ENCODE peak calls at places on chromosomes 11 and 22, in four cellular contexts. Z is K562, F is GM12878, D is H1. U is an unnamed sample.

GRCh38 chr11:19253817-19254216 is 13.1 kb upstream of the E2F8 start:
- DNase-seq in Z (no peak), F (no peak), D (no peak), U (no peak)

GRCh38 chr11:18383388-18384156 is 10.8 kb upstream of the LDHA start:
- DNase-seq in Z (peak), F (peak), D (no peak), U (peak)

GRCh38 chr11:12316432-12316831 is 60.9 kb upstream of the PARVA start:
- DNase-seq in Z (no peak), F (no peak), D (no peak), U (no peak)

GRCh38 chr11:133931449-133932060 is 25.2 kb downstream of the IGSF9B start:
- DNase-seq in Z (no peak), F (no peak), D (no peak), U (no peak)

GRCh38 chr11:22920939-22921565 is 60.8 kb upstream of the CCDC179 start:
- DNase-seq in Z (no peak), F (no peak), D (peak), U (peak)

GRCh38 chr11:12702999-12703453 is 28.8 kb downstream of the TEAD1 start:
- DNase-seq in Z (no peak), F (no peak), D (no peak), U (no peak)

GRCh38 chr11:76744186-76745058 is 38.7 kb upstream of the TSKU start:
- DNase-seq in Z (no peak), F (no peak), D (no peak), U (no peak)

GRCh38 chr11:113048820-113049555 is 87.8 kb downstream of the NCAM1 start:
- DNase-seq in Z (no peak), F (no peak), D (no peak), U (no peak)

GRCh38 chr11:118622376-118623290 is 15.2 kb downstream of the PHLDB1 start:
- DNase-seq in Z (no peak), F (no peak), D (no peak), U (no peak)

GRCh38 chr22:44405661-44406060 is 92.4 kb downstream of the RTL6 start:
- DNase-seq in Z (no peak), F (no peak), D (no peak), U (no peak)

GRCh38 chr22:37525073-37525745 is 6.0 kb upstream of the CARD10 start:
- DNase-seq in Z (no peak), F (no peak), D (no peak), U (no peak)

GRCh38 chr22:45896153-45896951 is 80.6 kb downstream of the WNT7B start:
- DNase-seq in Z (no peak), F (no peak), D (no peak), U (no peak)

GRCh38 chr11:62124186-62125113 is 639 bp downstream of the INCENP start:
- DNase-seq in Z (peak), F (no peak), D (no peak), U (peak)

GRCh38 chr11:27022659-27023251 is 17.9 kb upstream of the BBOX1 start:
- DNase-seq in Z (no peak), F (no peak), D (no peak), U (no peak)

GRCh38 chr11:27020736-27021135 is 19.9 kb upstream of the BBOX1 start:
- DNase-seq in Z (no peak), F (no peak), D (no peak), U (no peak)

GRCh38 chr11:27013741-27014415 is 20.0 kb downstream of the FIBIN start:
- DNase-seq in Z (no peak), F (no peak), D (no peak), U (no peak)

GRCh38 chr11:27024865-27025264 is 15.8 kb upstream of the BBOX1 start:
- DNase-seq in Z (no peak), F (no peak), D (no peak), U (no peak)

GRCh38 chr11:27018902-27019544 is 21.6 kb upstream of the BBOX1 start:
- DNase-seq in Z (no peak), F (no peak), D (no peak), U (no peak)
- TF ChIP-seq BRCA1 in Z (no peak), F (no peak), D (no peak), U (no peak)

DNA sequence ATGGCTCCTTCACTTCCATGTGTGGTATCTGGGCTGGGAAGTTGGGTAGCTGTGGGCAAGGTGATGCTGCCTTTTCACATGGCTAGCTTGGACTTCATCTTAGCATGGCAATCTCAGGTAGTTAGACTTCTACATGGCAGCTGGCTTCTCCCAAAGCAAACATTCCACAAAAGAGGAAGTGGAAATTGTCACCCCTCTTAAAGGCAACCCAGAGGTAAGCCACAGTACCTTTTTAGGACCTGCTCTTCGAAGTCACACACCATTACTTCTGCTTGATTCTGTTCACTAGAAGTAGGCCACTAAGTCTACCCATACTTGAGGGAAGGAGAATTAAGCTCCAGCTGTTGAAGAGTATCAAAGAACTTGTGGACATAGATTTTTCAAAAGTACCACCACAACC is 25.9 kb downstream of the TUG1 start:
- DNase-seq in Z (no peak), F (no peak), D (no peak), U (no peak)
- TF ChIP-seq BRCA1 in Z (no peak), F (no peak), D (no peak), U (no peak)

DNA sequence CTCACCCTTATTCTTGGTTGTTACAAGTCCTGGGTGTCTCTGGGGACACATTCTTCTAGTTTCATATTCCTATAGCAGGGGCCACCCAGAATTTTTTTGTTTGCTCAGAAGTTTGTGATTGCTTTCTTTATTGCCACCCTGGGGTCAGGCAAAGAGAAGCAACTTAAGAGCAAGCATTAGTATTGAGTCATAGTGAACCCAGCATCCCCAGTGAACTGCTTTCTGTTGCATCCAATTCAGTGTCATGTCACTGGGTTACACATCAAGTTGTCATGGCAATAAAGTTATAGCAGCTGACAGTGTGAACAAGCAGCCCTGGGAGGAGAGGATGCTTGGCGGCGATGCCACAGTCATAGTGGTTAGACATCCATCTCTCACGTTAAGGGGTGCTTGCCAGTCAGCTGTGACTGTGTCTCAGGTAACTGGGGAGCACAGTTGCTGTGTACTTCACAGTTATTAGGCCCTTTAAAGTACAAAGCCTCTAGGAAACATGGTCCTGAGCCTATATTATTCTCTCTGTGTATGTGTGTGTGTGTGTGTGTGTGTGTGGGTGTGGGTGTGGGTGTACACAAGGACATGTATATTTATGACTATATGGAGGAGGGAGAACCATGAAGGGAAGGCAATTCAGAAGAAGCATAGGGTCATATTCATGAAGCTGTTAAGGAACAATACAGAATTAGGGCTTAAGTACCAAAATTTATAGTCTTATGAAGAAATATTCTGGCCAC is 52.5 kb downstream of the TRIM44 start:
- DNase-seq in Z (no peak), F (peak), D (no peak), U (no peak)
- TF ChIP-seq BRCA1 in Z (no peak), F (no peak), D (no peak), U (no peak)

GRCh38 chr11:10786451-10786850 is 22.3 kb downstream of the EIF4G2 start:
- DNase-seq in Z (no peak), F (no peak), D (no peak), U (no peak)
- TF ChIP-seq BRCA1 in Z (no peak), F (no peak), D (no peak), U (no peak)

GRCh38 chr11:96257972-96258951 is 84.7 kb downstream of the MAML2 start:
- DNase-seq in Z (no peak), F (no peak), D (no peak), U (no peak)
- TF ChIP-seq BRCA1 in Z (no peak), F (no peak), D (no peak), U (no peak)

DNA sequence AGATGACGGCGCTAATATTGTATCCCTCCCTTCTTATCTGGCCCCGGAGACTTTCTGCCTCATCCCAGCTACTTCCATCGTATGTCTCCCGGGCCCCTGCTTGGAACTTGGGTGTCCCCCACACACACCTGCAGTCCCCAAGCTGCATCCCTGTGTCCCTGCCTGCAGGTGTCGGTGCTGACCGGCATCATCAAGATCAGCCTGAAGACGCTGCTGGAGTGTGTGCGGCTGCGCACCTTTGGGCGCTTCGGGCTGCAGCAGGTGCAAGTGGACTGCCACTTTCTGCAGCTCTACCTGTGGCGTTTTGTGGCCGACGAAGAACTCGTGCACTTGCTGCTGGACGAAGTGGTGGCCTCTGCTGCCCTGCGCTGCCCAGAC is 524 bp upstream of the TM7SF2 start:
- DNase-seq in Z (no peak), F (no peak), D (no peak), U (no peak)
- TF ChIP-seq BRCA1 in Z (no peak), F (no peak), D (no peak), U (no peak)

GRCh38 chr11:46367244-46367915 is 14.1 kb upstream of the MDK start:
- DNase-seq in Z (peak), F (no peak), D (no peak), U (peak)
- TF ChIP-seq BRCA1 in Z (no peak), F (no peak), D (no peak), U (no peak)

GRCh38 chr11:8067929-8068575 is 13.0 kb upstream of the TUB start:
- DNase-seq in Z (no peak), F (no peak), D (no peak), U (no peak)

GRCh38 chr11:8068605-8069221 is 12.3 kb upstream of the TUB start:
- DNase-seq in Z (peak), F (no peak), D (no peak), U (peak)

GRCh38 chr11:8071616-8072581 is 9.1 kb upstream of the TUB start:
- DNase-seq in Z (no peak), F (no peak), D (no peak), U (no peak)

GRCh38 chr11:8069771-8070170 is 11.2 kb upstream of the TUB start:
- DNase-seq in Z (no peak), F (no peak), D (no peak), U (no peak)

DNA sequence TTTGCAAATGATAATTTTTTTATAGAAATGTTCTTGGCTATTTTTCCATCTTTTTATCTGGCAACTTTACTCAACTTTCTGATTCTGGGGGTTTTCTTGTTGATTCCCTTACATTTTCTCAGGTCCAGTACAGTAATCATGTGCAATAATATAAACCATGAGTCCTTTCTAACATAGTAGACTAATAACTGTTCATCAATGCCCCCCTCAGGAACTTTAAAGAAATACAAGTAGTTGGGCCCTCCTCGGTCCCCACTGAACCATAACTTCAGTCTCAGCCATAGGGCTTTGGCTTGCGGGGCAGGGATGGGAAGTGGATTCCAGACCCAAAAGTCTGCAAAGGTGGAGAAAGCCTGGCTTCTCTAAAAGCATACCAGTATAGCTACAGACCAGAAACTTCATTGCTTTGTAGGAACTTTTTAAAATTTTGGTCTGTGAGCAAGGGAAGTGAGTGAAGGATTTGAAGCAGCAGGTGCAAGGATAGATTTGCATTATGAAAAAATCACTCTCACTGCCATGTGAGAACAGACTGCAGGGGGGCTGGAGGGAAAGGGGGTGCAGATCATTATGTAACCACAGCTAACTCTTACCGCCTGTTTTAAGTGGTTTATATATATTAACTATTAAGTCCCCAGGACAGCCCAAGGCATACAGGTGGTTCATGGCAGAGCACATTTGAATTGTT is 10.5 kb upstream of the TUB start:
- DNase-seq in Z (peak), F (no peak), D (no peak), U (peak)
- TF ChIP-seq BRCA1 in Z (no peak), F (no peak), D (no peak), U (no peak)